ENCODE peak calls at places on chromosomes 4 and X, in four cellular contexts. S, K, X and W are unnamed samples.

GRCh38 chr4:181569553-181569952 is 673.6 kb upstream of the TENM3 start:
- DNase-seq in S (peak), K (peak), X (peak), W (peak)

GRCh38 chr4:26782830-26783202 is 77.8 kb upstream of the STIM2 start:
- DNase-seq in S (no peak), K (no peak), X (no peak), W (no peak)

GRCh38 chr4:77818077-77818666 is 996 bp downstream of the CNOT6L start:
- DNase-seq in S (peak), K (peak), X (peak), W (peak)

GRCh38 chrX:155956099-155956498 is 41.4 kb upstream of the IL9R start:
- DNase-seq in S (no peak), K (no peak), X (no peak), W (no peak)

GRCh38 chrX:119008122-119008744 is 33.8 kb downstream of the LONRF3 start:
- DNase-seq in S (peak), K (peak), X (no peak), W (peak)

GRCh38 chr4:137641554-137641953 is 109.3 kb upstream of the PCDH18 start:
- DNase-seq in S (no peak), K (no peak), X (peak), W (no peak)

GRCh38 chrX:132004728-132005127 is 18.4 kb upstream of the STK26 start:
- DNase-seq in S (peak), K (no peak), X (no peak), W (no peak)

GRCh38 chr4:24912252-24913098 is at the start of gene CCDC149:
- DNase-seq in S (peak), K (peak), X (no peak), W (peak)

GRCh38 chr4:71287305-71287704 is 51.5 kb upstream of the SLC4A4 start:
- DNase-seq in S (peak), K (no peak), X (no peak), W (no peak)

GRCh38 chr4:183430987-183431347 is 13.5 kb upstream of the CDKN2AIP start:
- DNase-seq in S (no peak), K (no peak), X (no peak), W (no peak)

GRCh38 chrX:19893722-19894121 is 6.3 kb upstream of the SH3KBP1 start:
- DNase-seq in S (peak), K (no peak), X (peak), W (no peak)

GRCh38 chr4:137363496-137363895 is 168.8 kb downstream of the PCDH18 start:
- DNase-seq in S (no peak), K (no peak), X (no peak), W (no peak)

GRCh38 chr4:93203708-93204107 is 624.8 kb upstream of the ATOH1 start:
- DNase-seq in S (peak), K (peak), X (no peak), W (peak)

GRCh38 chr4:4269856-4270255 is 20.1 kb downstream of the LYAR start:
- DNase-seq in S (no peak), K (no peak), X (no peak), W (no peak)

GRCh38 chrX:153580700-153581386 is 18.1 kb downstream of the CCNQ start:
- DNase-seq in S (no peak), K (no peak), X (no peak), W (peak)

GRCh38 chrX:66635360-66635759 is 3.5 kb downstream of the EDA2R start:
- DNase-seq in S (no peak), K (no peak), X (peak), W (no peak)